ENCODE peak calls at places on chromosomes 12 and 14, in eight cellular contexts. J is breast epithelium, N is IMR-90, M is uterus, O is H54, G is suprapubic skin, H is tibial nerve, I is ovary. D is an unnamed sample.

GRCh38 chr12:6821674-6822433 is at the start of gene GPR162:
- DNase-seq in G (peak; percentile 74), M (peak; percentile 60), O (peak; percentile 75), J (no peak), N (peak; percentile 48), I (peak; percentile 70), H (no peak), D (no peak)

GRCh38 chr12:13204428-13204827 is 7.9 kb downstream of the EMP1 start:
- DNase-seq in G (no peak), N (peak; percentile 93), M (no peak), I (no peak), O (no peak), H (no peak), J (no peak), D (no peak)

GRCh38 chr14:100246809-100247428 is 8.0 kb downstream of the YY1 start:
- DNase-seq in N (peak; percentile 47), O (peak; percentile 45), G (no peak), J (no peak), I (no peak), H (no peak), M (no peak), D (no peak)

GRCh38 chr12:30796508-30796780 is 41.7 kb upstream of the CAPRIN2 start:
- DNase-seq in G (no peak), N (peak; percentile 67), M (no peak), H (no peak), J (no peak), O (peak; percentile 26), I (peak; percentile 48), D (peak; percentile 86)

GRCh38 chr12:1915082-1915968 is 3.1 kb downstream of the CACNA2D4 start:
- DNase-seq in N (no peak), O (no peak), G (no peak), I (no peak), J (peak; percentile 9), M (no peak), H (peak; percentile 2), D (peak; percentile 80)

GRCh38 chr14:103140316-103141109 is 17.3 kb downstream of the TNFAIP2 start:
- DNase-seq in J (no peak), H (no peak), I (no peak), M (no peak), O (no peak), N (no peak), G (no peak), D (no peak)

GRCh38 chr14:75495882-75496281 is 26.4 kb upstream of the BATF start:
- DNase-seq in I (no peak), N (no peak), M (no peak), J (no peak), G (no peak), H (no peak), O (no peak), D (no peak)

GRCh38 chr14:72545411-72546311 is 348.2 kb downstream of the DPF3 start:
- DNase-seq in J (no peak), G (no peak), M (no peak), O (peak; percentile 40), I (no peak), N (no peak), H (no peak), D (no peak)

GRCh38 chr14:40368314-40368713 is 936.1 kb upstream of the FBXO33 start:
- DNase-seq in J (no peak), O (no peak), N (no peak), I (no peak), G (no peak), H (no peak), M (no peak), D (no peak)

GRCh38 chr12:6614513-6615177 is 7.5 kb upstream of the CHD4 start:
- DNase-seq in I (no peak), O (no peak), J (no peak), N (no peak), M (no peak), G (no peak), H (no peak), D (no peak)

GRCh38 chr14:90760055-90760444 is 56.2 kb downstream of the TTC7B start:
- DNase-seq in M (no peak), N (no peak), I (no peak), J (no peak), H (no peak), O (no peak), G (no peak), D (no peak)

GRCh38 chr14:90759370-90760054 is 56.7 kb downstream of the TTC7B start:
- DNase-seq in I (no peak), O (no peak), M (no peak), J (no peak), N (no peak), H (no peak), G (no peak), D (no peak)

GRCh38 chr14:90757452-90757851 is 58.8 kb downstream of the TTC7B start:
- DNase-seq in G (no peak), O (no peak), H (no peak), M (no peak), J (no peak), I (no peak), N (no peak), D (no peak)

GRCh38 chr14:90758028-90758889 is 58.0 kb downstream of the TTC7B start:
- DNase-seq in I (peak; percentile 96), H (peak; percentile 82), M (peak; percentile 88), J (peak; percentile 85), G (peak; percentile 91), O (peak; percentile 99), N (peak; percentile 85), D (peak; percentile 97)

DNA sequence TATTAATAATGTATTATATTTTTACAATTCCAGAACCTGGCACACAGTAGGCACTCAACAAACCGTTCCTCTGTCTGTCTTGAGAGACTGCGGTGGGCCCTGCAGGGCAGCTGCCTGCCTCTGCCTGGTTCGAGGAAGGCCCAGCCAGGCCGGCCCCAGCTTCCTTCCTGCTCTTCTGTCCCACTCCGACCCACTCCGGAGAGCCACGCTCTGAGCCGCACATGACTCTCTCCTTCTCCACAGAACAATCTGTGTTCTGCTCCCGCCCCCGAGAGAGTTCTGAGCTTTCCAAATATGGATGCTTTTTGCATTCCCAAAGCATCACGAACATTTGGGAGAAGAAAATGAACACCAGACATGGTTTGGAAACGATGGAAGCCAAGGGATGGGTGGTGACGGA is 57.3 kb downstream of the TTC7B start:
- DNase-seq in H (peak; percentile 58), I (peak; percentile 56), J (peak; percentile 28), N (peak; percentile 4), O (no peak), G (peak; percentile 74), M (peak; percentile 65), D (peak; percentile 54)
- TF ChIP-seq POLR2A in H (peak; percentile 10), I (no peak), J (no peak), N (no peak), O (no peak), G (no peak), M (peak; percentile 36), D (no peak)

DNA sequence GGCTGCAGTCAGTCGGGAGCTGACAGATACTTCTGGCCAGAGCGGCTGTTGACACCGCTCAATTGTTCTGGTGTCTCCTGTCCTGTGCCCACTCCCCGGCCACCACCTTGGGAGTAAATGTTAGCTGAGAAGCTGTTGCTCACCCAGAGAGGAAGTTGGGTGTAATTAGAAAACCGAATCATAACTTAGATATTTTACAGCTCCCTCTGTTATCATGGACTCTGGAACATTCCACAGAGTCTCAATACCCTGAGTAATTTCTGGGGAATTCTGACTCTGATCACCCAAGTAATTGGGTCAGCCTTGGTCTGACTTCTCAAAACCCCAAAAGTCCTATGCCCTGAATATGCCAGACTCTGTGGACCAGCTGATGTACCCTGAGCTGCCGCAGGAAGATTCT is 58.2 kb upstream of the RFLNA start:
- DNase-seq in H (no peak), J (no peak), I (no peak), O (peak; percentile 54), G (no peak), M (no peak), N (peak; percentile 63), D (no peak)
- TF ChIP-seq POLR2A in H (no peak), J (no peak), I (no peak), O (no peak), G (no peak), M (no peak), N (no peak), D (no peak)

DNA sequence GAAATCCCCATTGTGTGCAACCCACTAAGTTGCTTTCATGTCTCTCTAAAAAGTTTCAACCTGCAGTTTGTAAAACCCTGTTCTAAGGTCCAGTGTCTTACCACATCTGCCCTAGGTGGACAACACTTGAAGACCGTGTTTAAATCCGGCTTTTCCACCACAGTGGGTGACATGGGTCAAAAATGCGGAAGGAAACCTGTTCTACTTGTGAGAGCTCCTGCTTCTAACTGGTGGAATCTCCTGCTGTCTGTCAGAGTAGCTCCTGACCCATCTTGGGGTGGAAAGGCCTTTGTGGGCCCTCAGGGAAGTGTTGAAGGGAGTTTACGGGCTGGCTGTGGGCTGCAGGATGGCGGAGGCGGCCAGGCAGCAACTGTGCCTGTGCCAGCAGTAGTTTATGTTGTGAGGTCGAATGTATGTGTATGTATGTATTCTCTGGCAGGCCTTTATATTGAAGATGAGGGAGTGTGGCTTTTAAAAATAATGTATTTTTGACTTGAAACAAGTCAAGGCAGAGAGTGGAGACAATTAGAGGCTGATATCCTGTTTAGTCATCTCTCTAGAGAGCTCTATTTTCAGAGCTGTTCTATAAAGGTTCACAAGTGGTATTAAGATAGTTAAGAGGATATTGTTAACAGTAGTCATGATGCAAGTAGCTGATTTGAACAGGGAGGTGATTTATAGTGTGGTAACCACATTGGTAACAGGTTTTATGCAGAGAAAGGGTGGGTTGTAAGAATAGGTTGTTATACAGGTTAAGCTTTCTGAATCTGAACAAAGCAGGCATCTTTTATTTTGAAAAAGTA is 67.0 kb downstream of the PRKCH start:
- DNase-seq in G (no peak), H (no peak), I (no peak), M (no peak), N (no peak), J (peak; percentile 22), O (peak; percentile 26), D (no peak)
- TF ChIP-seq POLR2A in G (no peak), H (no peak), I (no peak), M (no peak), N (no peak), J (no peak), O (no peak), D (no peak)

GRCh38 chr12:53045646-53046045 is 4.2 kb upstream of the TNS2 start:
- DNase-seq in O (no peak), I (no peak), G (no peak), J (no peak), H (peak; percentile 82), M (peak; percentile 43), N (no peak), D (peak; percentile 87)
- TF ChIP-seq POLR2A in O (no peak), I (peak; percentile 42), G (no peak), J (no peak), H (peak; percentile 46), M (no peak), N (no peak), D (no peak)

GRCh38 chr14:77032854-77033621 is 4.5 kb upstream of the IRF2BPL start:
- DNase-seq in G (peak; percentile 97), J (peak; percentile 96), M (peak; percentile 98), N (peak; percentile 98), H (peak; percentile 90), I (peak; percentile 92), O (no peak), D (peak; percentile 99)
- TF ChIP-seq POLR2A in G (peak; percentile 62), J (no peak), M (peak; percentile 16), N (peak; percentile 83), H (peak; percentile 46), I (peak; percentile 51), O (peak; percentile 22), D (no peak)

D was measured in lower leg skin.